ENCODE peak calls at places on chromosome 20, in four cellular contexts. One of them, this sample, is unnamed.

GRCh38 chr20:47215653-47216397 is 140.7 kb downstream of the ZMYND8 start:
- DNase-seq in SK-N-SH: no peak
- DNase-seq in K562: no peak
- DNase-seq in GM12878: no peak
- DNase-seq in this sample: no peak

GRCh38 chr20:7841291-7841966 is 98.8 kb downstream of the HAO1 start:
- DNase-seq in K562: no peak
- DNase-seq in SK-N-SH: no peak
- DNase-seq in GM12878: no peak
- DNase-seq in this sample: no peak

GRCh38 chr20:38139156-38139912 is 25.7 kb downstream of the TGM2 start:
- DNase-seq in K562: no peak
- DNase-seq in GM12878: no peak
- DNase-seq in SK-N-SH: no peak
- DNase-seq in this sample: no peak

GRCh38 chr20:51176846-51177245 is 153.9 kb upstream of the KCNG1 start:
- DNase-seq in K562: no peak
- DNase-seq in SK-N-SH: no peak
- DNase-seq in GM12878: no peak
- DNase-seq in this sample: no peak

GRCh38 chr20:49757597-49757996 is 43.9 kb upstream of the B4GALT5 start:
- DNase-seq in K562: no peak
- DNase-seq in GM12878: no peak
- DNase-seq in SK-N-SH: no peak
- DNase-seq in this sample: no peak

GRCh38 chr20:3871549-3872265 is 17.5 kb upstream of the PANK2 start:
- DNase-seq in K562: peak
- DNase-seq in SK-N-SH: no peak
- DNase-seq in GM12878: no peak
- DNase-seq in this sample: no peak

GRCh38 chr20:953742-954141 is 37.6 kb upstream of the ANGPT4 start:
- DNase-seq in SK-N-SH: peak
- DNase-seq in GM12878: no peak
- DNase-seq in K562: peak
- DNase-seq in this sample: peak

GRCh38 chr20:3223937-3224680 is 14.8 kb downstream of the ITPA start:
- DNase-seq in K562: no peak
- DNase-seq in GM12878: no peak
- DNase-seq in SK-N-SH: no peak
- DNase-seq in this sample: no peak

GRCh38 chr20:59078231-59078630 is 35.6 kb upstream of the PRELID3B start:
- DNase-seq in GM12878: no peak
- DNase-seq in SK-N-SH: no peak
- DNase-seq in K562: no peak
- DNase-seq in this sample: no peak

GRCh38 chr20:48448601-48449384 is 379.0 kb downstream of the PREX1 start:
- DNase-seq in K562: no peak
- DNase-seq in SK-N-SH: no peak
- DNase-seq in GM12878: no peak
- DNase-seq in this sample: no peak

GRCh38 chr20:32893878-32894483 is 35.3 kb downstream of the EFCAB8 start:
- DNase-seq in GM12878: no peak
- DNase-seq in K562: peak
- DNase-seq in SK-N-SH: peak
- DNase-seq in this sample: peak

GRCh38 chr20:50746138-50746940 is 15.0 kb downstream of the PARD6B start:
- DNase-seq in SK-N-SH: no peak
- DNase-seq in K562: no peak
- DNase-seq in GM12878: no peak
- DNase-seq in this sample: no peak

GRCh38 chr20:6231551-6231950 is 108.7 kb upstream of the FERMT1 start:
- DNase-seq in K562: no peak
- DNase-seq in GM12878: no peak
- DNase-seq in SK-N-SH: no peak
- DNase-seq in this sample: no peak

GRCh38 chr20:11496382-11496781 is 421.3 kb upstream of the BTBD3 start:
- DNase-seq in K562: no peak
- DNase-seq in GM12878: no peak
- DNase-seq in SK-N-SH: no peak
- DNase-seq in this sample: no peak
- TF ChIP-seq USF1 in K562: no peak
- TF ChIP-seq USF1 in GM12878: no peak
- TF ChIP-seq USF1 in SK-N-SH: no peak
- TF ChIP-seq USF1 in this sample: no peak

GRCh38 chr20:19908586-19908985 is 108.6 kb upstream of the NAA20 start:
- DNase-seq in K562: no peak
- DNase-seq in SK-N-SH: no peak
- DNase-seq in GM12878: no peak
- DNase-seq in this sample: no peak

GRCh38 chr20:19913927-19914614 is 103.1 kb upstream of the NAA20 start:
- DNase-seq in SK-N-SH: no peak
- DNase-seq in GM12878: peak
- DNase-seq in K562: no peak
- DNase-seq in this sample: no peak

GRCh38 chr20:19909696-19910095 is 107.5 kb upstream of the NAA20 start:
- DNase-seq in SK-N-SH: no peak
- DNase-seq in GM12878: no peak
- DNase-seq in K562: no peak
- DNase-seq in this sample: no peak

GRCh38 chr20:19915111-19915798 is 101.9 kb upstream of the NAA20 start:
- DNase-seq in K562: no peak
- DNase-seq in GM12878: no peak
- DNase-seq in SK-N-SH: no peak
- DNase-seq in this sample: no peak

GRCh38 chr20:19911810-19912382 is 105.3 kb upstream of the NAA20 start:
- DNase-seq in SK-N-SH: no peak
- DNase-seq in K562: no peak
- DNase-seq in GM12878: no peak
- DNase-seq in this sample: no peak
- TF ChIP-seq USF1 in SK-N-SH: no peak
- TF ChIP-seq USF1 in K562: no peak
- TF ChIP-seq USF1 in GM12878: no peak
- TF ChIP-seq USF1 in this sample: no peak

GRCh38 chr20:34579936-34580587 is 21.5 kb downstream of the MAP1LC3A start:
- DNase-seq in K562: no peak
- DNase-seq in GM12878: peak
- DNase-seq in SK-N-SH: no peak
- DNase-seq in this sample: no peak
- TF ChIP-seq USF1 in K562: no peak
- TF ChIP-seq USF1 in GM12878: no peak
- TF ChIP-seq USF1 in SK-N-SH: no peak
- TF ChIP-seq USF1 in this sample: no peak

GRCh38 chr20:36847009-36847709 is 28.8 kb upstream of the TLDC2 start:
- DNase-seq in GM12878: no peak
- DNase-seq in K562: no peak
- DNase-seq in SK-N-SH: no peak
- DNase-seq in this sample: no peak
- TF ChIP-seq USF1 in GM12878: no peak
- TF ChIP-seq USF1 in K562: peak
- TF ChIP-seq USF1 in SK-N-SH: no peak
- TF ChIP-seq USF1 in this sample: no peak

DNA sequence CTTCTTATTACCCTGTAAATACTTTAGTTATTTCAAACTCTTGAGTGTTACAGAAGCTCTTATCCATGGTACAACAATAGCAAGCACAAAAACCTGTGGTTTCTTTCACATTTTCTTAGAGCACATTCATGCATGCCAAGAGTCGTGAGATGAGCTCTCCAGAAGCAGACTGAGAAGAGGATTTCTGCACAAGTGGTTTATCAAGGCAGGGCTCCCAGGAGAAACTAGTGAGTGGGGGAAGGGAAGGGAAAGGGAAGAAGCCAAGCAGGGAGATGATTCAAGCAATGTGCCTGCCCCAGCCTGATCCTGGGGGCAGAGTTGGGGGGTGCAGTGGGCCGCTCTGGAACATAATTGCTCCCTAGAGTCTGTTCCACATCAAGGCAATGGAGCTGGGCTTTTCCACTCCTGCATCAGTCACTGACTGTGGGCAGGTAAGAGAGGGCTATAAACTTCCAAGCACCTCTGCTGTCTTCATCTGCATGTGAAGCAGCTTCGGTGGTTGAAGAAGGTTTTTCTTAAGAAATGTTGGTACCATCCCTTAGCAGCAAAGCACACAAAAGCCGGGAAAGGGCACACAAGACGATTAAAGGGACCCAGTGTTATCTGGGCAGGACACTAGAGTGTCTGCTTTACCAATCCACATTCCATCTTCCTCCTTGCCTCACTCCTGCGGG is 152.1 kb downstream of the PLCB4 start:
- DNase-seq in GM12878: no peak
- DNase-seq in K562: no peak
- DNase-seq in SK-N-SH: no peak
- DNase-seq in this sample: no peak
- TF ChIP-seq USF1 in GM12878: no peak
- TF ChIP-seq USF1 in K562: no peak
- TF ChIP-seq USF1 in SK-N-SH: no peak
- TF ChIP-seq USF1 in this sample: no peak

GRCh38 chr20:56769971-56770570 is 141.0 kb downstream of the TFAP2C start:
- DNase-seq in SK-N-SH: no peak
- DNase-seq in K562: no peak
- DNase-seq in GM12878: no peak
- DNase-seq in this sample: no peak
- TF ChIP-seq USF1 in SK-N-SH: no peak
- TF ChIP-seq USF1 in K562: no peak
- TF ChIP-seq USF1 in GM12878: no peak
- TF ChIP-seq USF1 in this sample: no peak

GRCh38 chr20:63257629-63258028 is 3.4 kb upstream of the NKAIN4 start:
- DNase-seq in K562: no peak
- DNase-seq in GM12878: no peak
- DNase-seq in SK-N-SH: no peak
- DNase-seq in this sample: no peak

GRCh38 chr20:63259734-63260460 is 5.6 kb upstream of the NKAIN4 start:
- DNase-seq in SK-N-SH: no peak
- DNase-seq in GM12878: no peak
- DNase-seq in K562: no peak
- DNase-seq in this sample: no peak

GRCh38 chr20:63256954-63257353 is 2.7 kb upstream of the NKAIN4 start:
- DNase-seq in SK-N-SH: no peak
- DNase-seq in GM12878: no peak
- DNase-seq in K562: no peak
- DNase-seq in this sample: no peak

GRCh38 chr20:63260521-63260920 is 6.3 kb upstream of the NKAIN4 start:
- DNase-seq in SK-N-SH: no peak
- DNase-seq in GM12878: no peak
- DNase-seq in K562: no peak
- DNase-seq in this sample: no peak

GRCh38 chr20:63258826-63259225 is 4.6 kb upstream of the NKAIN4 start:
- DNase-seq in GM12878: no peak
- DNase-seq in K562: no peak
- DNase-seq in SK-N-SH: no peak
- DNase-seq in this sample: no peak
- TF ChIP-seq USF1 in GM12878: no peak
- TF ChIP-seq USF1 in K562: no peak
- TF ChIP-seq USF1 in SK-N-SH: no peak
- TF ChIP-seq USF1 in this sample: no peak